ENCODE peak calls at places on chromosomes 5 and 9, in ten cellular contexts. G is endodermal cell; Y is NAMALWA; A is fibroblast of villous mesenchyme; T is frontal cortex; J is HT-29; V is hepatocyte; H is activated naive CD4-positive, alpha-beta T cell; F is germinal center; X is AG09309. P is an unnamed sample.

GRCh38 chr5:65128226-65128625 is 353.5 kb downstream of the ADAMTS6 start:
- DNase-seq in H (no peak), V (no peak), G (peak), A (peak), Y (no peak), J (no peak), T (no peak), F (no peak), X (no peak), P (no peak)

GRCh38 chr9:72363908-72364678 is 915 bp downstream of the ZFAND5 start:
- DNase-seq in J (peak), Y (peak), G (peak), F (peak), A (peak), T (peak), X (no peak), V (peak), H (peak), P (peak)

GRCh38 chr9:121350993-121351561 is 19.0 kb downstream of the STOM start:
- DNase-seq in V (peak), T (no peak), F (no peak), G (no peak), X (peak), J (peak), Y (no peak), A (peak), H (no peak), P (peak)

GRCh38 chr9:98488578-98489312 is 220.0 kb downstream of the GABBR2 start:
- DNase-seq in H (no peak), A (peak), J (no peak), T (no peak), G (no peak), Y (no peak), V (peak), X (peak), F (no peak), P (peak)

GRCh38 chr9:29213374-29214161 is 1640.3 kb upstream of the C9orf72 start:
- DNase-seq in A (no peak), T (no peak), Y (no peak), V (peak), J (no peak), G (peak), H (no peak), X (no peak), F (peak), P (no peak)

GRCh38 chr9:100714372-100715099 is 136.7 kb downstream of the CAVIN4 start:
- DNase-seq in G (peak), J (peak), F (peak), A (peak), T (peak), H (no peak), X (peak), Y (peak), V (peak), P (peak)

GRCh38 chr5:33343661-33344327 is 97.0 kb upstream of the TARS1 start:
- DNase-seq in T (no peak), V (no peak), X (no peak), G (no peak), F (no peak), A (peak), J (no peak), Y (no peak), H (no peak), P (no peak)

GRCh38 chr5:150322202-150322601 is 19.5 kb upstream of the ARSI start:
- DNase-seq in V (no peak), J (no peak), T (no peak), G (no peak), F (no peak), X (no peak), A (peak), H (no peak), Y (no peak), P (no peak)

GRCh38 chr9:87498816-87499454 is 1.3 kb downstream of the DAPK1 start:
- DNase-seq in A (no peak), G (no peak), F (no peak), J (peak), Y (no peak), X (no peak), H (no peak), T (no peak), V (no peak), P (no peak)

GRCh38 chr9:88826651-88827245 is 164.5 kb upstream of the S1PR3 start:
- DNase-seq in H (no peak), T (no peak), F (no peak), V (no peak), Y (no peak), J (no peak), G (no peak), A (peak), X (peak), P (no peak)

GRCh38 chr9:108953983-108954574 is 19.9 kb downstream of the ABITRAM start:
- DNase-seq in H (no peak), F (peak), J (peak), Y (peak), G (no peak), T (peak), A (peak), X (peak), V (peak), P (peak)

GRCh38 chr5:116858705-116859333 is 284.2 kb upstream of the SEMA6A start:
- DNase-seq in V (no peak), H (no peak), G (no peak), F (no peak), J (no peak), X (no peak), Y (no peak), A (no peak), T (no peak), P (no peak)

GRCh38 chr5:147554285-147554817 is 44.5 kb upstream of the DPYSL3 start:
- DNase-seq in T (no peak), Y (no peak), H (no peak), F (no peak), G (no peak), A (peak), V (peak), X (peak), J (peak), P (no peak)

GRCh38 chr5:51271261-51271660 is 112.0 kb upstream of the ISL1 start:
- DNase-seq in F (no peak), H (no peak), J (no peak), A (no peak), X (no peak), Y (no peak), T (no peak), V (no peak), G (no peak), P (no peak)

GRCh38 chr5:115977988-115978387 is 15.7 kb downstream of the LVRN start:
- DNase-seq in F (no peak), H (no peak), T (no peak), A (peak), G (no peak), Y (no peak), X (peak), J (no peak), V (no peak), P (no peak)

GRCh38 chr5:102700916-102701315 is 54.2 kb upstream of the PAM start:
- DNase-seq in F (no peak), G (no peak), T (no peak), V (no peak), A (no peak), X (no peak), J (no peak), H (no peak), Y (no peak), P (peak)

GRCh38 chr9:110700953-110701352 is 32.4 kb downstream of the MUSK start:
- DNase-seq in X (no peak), T (no peak), J (no peak), H (no peak), V (no peak), A (peak), F (no peak), Y (no peak), G (no peak), P (no peak)

GRCh38 chr5:148682283-148683026 is 28.1 kb upstream of the HTR4 start:
- DNase-seq in F (no peak), X (no peak), J (no peak), A (no peak), G (no peak), T (no peak), V (no peak), Y (no peak), H (no peak), P (no peak)

GRCh38 chr9:18707078-18707477 is 233.1 kb downstream of the ADAMTSL1 start:
- DNase-seq in Y (no peak), A (peak), V (no peak), H (no peak), X (no peak), G (no peak), J (no peak), T (no peak), F (no peak), P (no peak)

GRCh38 chr9:27094640-27095039 is 14.4 kb upstream of the TEK start:
- DNase-seq in A (peak), F (no peak), J (peak), T (no peak), H (no peak), V (no peak), Y (no peak), X (peak), G (no peak), P (no peak)

GRCh38 chr9:78775211-78775610 is 478.3 kb downstream of the PSAT1 start:
- DNase-seq in X (no peak), Y (peak), F (no peak), H (no peak), G (peak), J (no peak), V (no peak), A (no peak), T (no peak), P (no peak)

GRCh38 chr5:109690456-109691247 is 925 bp downstream of the MAN2A1 start:
- DNase-seq in F (peak), J (peak), A (peak), Y (peak), G (peak), H (peak), V (peak), X (peak), T (peak), P (peak)

GRCh38 chr9:126030716-126031115 is 283.5 kb downstream of the PBX3 start:
- DNase-seq in J (no peak), A (no peak), T (no peak), H (no peak), X (no peak), Y (no peak), V (no peak), G (no peak), F (no peak), P (no peak)

GRCh38 chr9:21506910-21507795 is 25.0 kb upstream of the IFNE start:
- DNase-seq in G (no peak), Y (no peak), H (no peak), J (peak), F (no peak), X (peak), V (peak), A (peak), T (no peak), P (no peak)

GRCh38 chr9:110452227-110452801 is 114.7 kb upstream of the TXNDC8 start:
- DNase-seq in V (no peak), X (no peak), A (no peak), Y (peak), H (no peak), F (no peak), T (no peak), G (no peak), J (peak), P (no peak)

P was measured in RPMI8226.